ENCODE peak calls at places on chromosomes 6 and 20, in five cellular contexts. E, S, Q, Z and A are unnamed samples.

GRCh38 chr6:168368063-168368835 is 48.7 kb upstream of the DACT2 start:
- DNase-seq in E (no peak), S (no peak), Z (no peak), Q (no peak), A (no peak)

GRCh38 chr6:34095741-34096140 is 50.1 kb downstream of the GRM4 start:
- DNase-seq in Z (no peak), E (no peak), S (no peak), Q (no peak), A (no peak)

GRCh38 chr6:41042656-41043055 is 389 bp downstream of the TSPO2 start:
- DNase-seq in E (no peak), S (no peak), Z (no peak), Q (no peak), A (no peak)

GRCh38 chr6:111129003-111129402 is 41.7 kb downstream of the SLC16A10 start:
- DNase-seq in Q (no peak), Z (no peak), S (no peak), E (no peak), A (no peak)

GRCh38 chr6:107567643-107568042 is 77.7 kb downstream of the SOBP start:
- DNase-seq in E (no peak), Q (no peak), S (no peak), Z (no peak), A (no peak)

GRCh38 chr6:11791354-11792107 is 12.9 kb upstream of the ADTRP start:
- DNase-seq in E (no peak), Q (no peak), S (no peak), Z (no peak), A (no peak)

GRCh38 chr6:126198581-126198980 is 141.3 kb upstream of the CENPW start:
- DNase-seq in Z (no peak), E (no peak), S (no peak), Q (peak; percentile 50), A (no peak)

GRCh38 chr6:47195251-47195650 is 114.5 kb downstream of the TNFRSF21 start:
- DNase-seq in S (no peak), Z (peak; percentile 47), E (no peak), Q (no peak), A (no peak)

GRCh38 chr20:49694450-49695071 is 19.1 kb downstream of the B4GALT5 start:
- DNase-seq in E (no peak), Q (no peak), S (no peak), Z (no peak), A (no peak)

GRCh38 chr6:43268782-43269272 is 25.5 kb downstream of the TTBK1 start:
- DNase-seq in Z (no peak), E (no peak), S (no peak), Q (no peak), A (no peak)

GRCh38 chr6:142045380-142046270 is 87.1 kb upstream of the GJE1 start:
- DNase-seq in Z (no peak), Q (no peak), E (peak; percentile 15), S (peak; percentile 9), A (no peak)

GRCh38 chr6:35719830-35720733 is 16.8 kb upstream of the ARMC12 start:
- DNase-seq in E (no peak), S (peak; percentile 33), Q (peak; percentile 45), Z (peak; percentile 45), A (no peak)

DNA sequence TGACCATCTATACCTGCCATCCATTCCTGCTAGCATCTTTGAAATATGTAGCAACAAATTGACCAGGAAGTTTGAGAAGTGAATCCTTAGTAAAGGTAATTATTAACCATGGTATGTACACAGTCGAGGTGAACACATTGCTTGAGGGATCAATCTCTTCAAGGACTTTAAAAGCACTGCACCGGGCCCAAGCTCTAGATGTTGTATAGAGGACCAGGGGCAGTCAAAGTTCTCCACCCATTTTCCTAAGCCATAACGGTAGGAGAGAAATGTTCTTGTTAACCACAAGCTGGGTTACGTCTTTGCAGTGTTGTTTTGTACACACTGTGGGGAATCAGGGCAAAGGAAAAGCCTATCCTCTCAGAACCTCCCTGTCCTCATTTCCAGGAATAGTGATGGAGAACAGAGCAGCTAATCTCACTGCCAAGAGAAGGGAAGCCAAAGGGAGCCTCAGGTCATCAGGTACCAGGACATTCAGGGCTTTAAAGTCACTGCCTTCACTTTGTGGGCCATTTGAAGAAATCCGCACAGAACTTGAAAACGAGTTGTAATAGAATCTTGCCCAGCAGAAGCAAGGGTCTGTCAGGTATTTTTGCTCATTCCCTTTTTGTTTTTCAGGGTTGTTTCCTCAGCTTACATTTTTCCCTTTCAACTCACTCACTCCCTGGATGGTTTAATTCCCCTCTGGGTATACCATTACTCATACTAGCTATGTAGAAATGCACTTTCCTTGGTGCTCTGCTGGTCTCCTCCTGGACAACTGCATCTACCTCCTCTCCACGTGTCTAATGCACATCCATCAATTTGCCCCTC is 5.3 kb upstream of the PM20D2 start:
- DNase-seq in S (no peak), E (peak; percentile 26), Z (no peak), Q (no peak), A (no peak)
- H3K27ac ChIP-seq in S (no peak overlapping the region), E (peak overlapping the region; percentile 76), Z (no peak overlapping the region), Q (no peak overlapping the region), A (no peak overlapping the region)

GRCh38 chr6:3139090-3139903 is 18.0 kb downstream of the TUBB2A start:
- DNase-seq in E (peak; percentile 36), S (peak; percentile 65), Q (no peak), Z (peak; percentile 43), A (peak; percentile 71)

GRCh38 chr6:3140201-3140600 is 17.1 kb downstream of the TUBB2A start:
- DNase-seq in E (no peak), Z (no peak), Q (no peak), S (no peak), A (no peak)

GRCh38 chr6:3137057-3137777 is 18.7 kb downstream of the BPHL start:
- DNase-seq in E (no peak), Q (no peak), Z (no peak), S (no peak), A (no peak)

GRCh38 chr6:3136361-3136760 is 17.9 kb downstream of the BPHL start:
- DNase-seq in Q (no peak), Z (no peak), S (no peak), E (no peak), A (no peak)

DNA sequence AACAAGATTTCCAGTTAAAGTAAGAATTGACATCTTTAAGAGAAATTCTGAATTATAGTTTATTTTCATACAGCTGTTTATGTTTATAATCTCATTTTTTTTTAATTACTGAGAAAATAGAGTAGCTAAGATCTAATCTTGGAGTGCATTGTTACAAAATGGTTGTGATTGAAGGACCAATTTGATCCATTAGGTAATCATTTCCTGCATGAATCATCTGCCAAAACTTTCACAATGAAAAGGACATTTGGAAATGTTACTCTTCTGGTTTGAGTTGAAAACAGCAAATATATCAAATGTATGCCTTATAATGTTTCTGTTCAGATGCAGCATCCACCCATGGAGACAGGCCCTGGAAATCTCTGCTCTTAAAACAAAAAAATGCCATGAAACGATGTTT is 19.0 kb downstream of the TUBB2A start:
- DNase-seq in Q (no peak), S (no peak), Z (no peak), E (no peak), A (no peak)
- H3K27ac ChIP-seq in Q (no peak overlapping the region), S (peak overlapping the region; percentile 14), Z (peak overlapping the region; percentile 24), E (no peak overlapping the region), A (peak overlapping the region; percentile 61)

GRCh38 chr20:45937765-45938164 is 3.3 kb downstream of the PCIF1 start:
- DNase-seq in S (peak; percentile 38), E (no peak), Z (no peak), Q (no peak), A (no peak)
- H3K27ac ChIP-seq in S (no peak overlapping the region), E (no peak overlapping the region), Z (no peak overlapping the region), Q (no peak overlapping the region), A (no peak overlapping the region)

GRCh38 chr6:45974596-45974995 is 41.1 kb downstream of the CLIC5 start:
- DNase-seq in Q (no peak), Z (no peak), S (no peak), E (no peak), A (no peak)
- H3K27ac ChIP-seq in Q (no peak overlapping the region), Z (no peak overlapping the region), S (no peak overlapping the region), E (no peak overlapping the region), A (no peak overlapping the region)

GRCh38 chr20:40630723-40631631 is 58.1 kb downstream of the MAFB start:
- DNase-seq in E (no peak), Z (no peak), S (no peak), Q (no peak), A (no peak)
- H3K27ac ChIP-seq in E (no peak overlapping the region), Z (no peak overlapping the region), S (no peak overlapping the region), Q (no peak overlapping the region), A (no peak overlapping the region)

DNA sequence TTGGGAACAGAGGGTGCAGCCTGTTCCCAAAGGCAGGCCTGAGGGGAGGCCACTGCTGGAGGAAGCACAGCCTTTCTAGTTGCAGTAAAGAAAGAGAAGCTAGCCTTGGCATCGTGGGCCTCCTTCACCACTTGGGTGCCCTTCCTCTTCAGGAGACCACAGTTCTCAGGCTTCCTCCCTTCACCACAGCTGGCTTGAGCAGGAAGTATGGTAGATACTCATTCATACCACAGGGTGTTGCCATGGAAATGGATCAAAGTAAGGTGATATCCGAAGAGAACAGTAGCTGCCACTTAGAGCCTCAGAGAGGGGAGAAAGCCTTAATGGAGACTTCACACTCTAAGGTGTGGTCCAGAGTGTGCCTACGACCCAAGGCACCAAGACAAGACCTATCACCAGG is 120.4 kb upstream of the RIPOR2 start:
- DNase-seq in S (no peak), Z (peak; percentile 10), Q (no peak), E (no peak), A (no peak)
- H3K27ac ChIP-seq in S (no peak overlapping the region), Z (no peak overlapping the region), Q (no peak overlapping the region), E (no peak overlapping the region), A (no peak overlapping the region)